ENCODE peak calls at places on chromosomes 3 and 15, in six cellular contexts. W is progenitor cell of endocrine pancreas; O is fibroblast of mammary gland; H is activated T-cell treated with anti-CD3 and anti-CD28 coated beads, Interleukin-2, amount 50 U/mL, for 48 hours; C is lung; N is effector CD4-positive, alpha-beta T cell. M is an unnamed sample.

GRCh38 chr3:25662921-25663320 is 1.8 kb downstream of the TOP2B start:
- DNase-seq in C (no peak), N (no peak), O (no peak), H (no peak), W (no peak), M (no peak)

GRCh38 chr15:81480645-81481053 is 106.6 kb upstream of the TMC3 start:
- DNase-seq in H (peak; percentile 29), O (peak; percentile 59), N (peak; percentile 20), W (peak; percentile 19), C (no peak), M (peak; percentile 56)

GRCh38 chr15:33720952-33721351 is 247.3 kb upstream of the CHRM5 start:
- DNase-seq in H (no peak), C (no peak), N (no peak), O (peak; percentile 95), W (no peak), M (no peak)

GRCh38 chr3:196697270-196697669 is 14.8 kb downstream of the CEP19 start:
- DNase-seq in N (no peak), W (no peak), C (no peak), O (no peak), H (no peak), M (no peak)

GRCh38 chr3:13022348-13023250 is 50.6 kb downstream of the IQSEC1 start:
- DNase-seq in W (no peak), C (peak; percentile 51), O (peak; percentile 86), H (no peak), N (no peak), M (no peak)

GRCh38 chr3:37907906-37908305 is 46.2 kb downstream of the CTDSPL start:
- DNase-seq in N (no peak), C (no peak), O (no peak), H (no peak), W (no peak), M (no peak)

GRCh38 chr3:54653456-54654195 is 274.2 kb downstream of the LRTM1 start:
- DNase-seq in C (no peak), H (no peak), W (no peak), O (no peak), N (no peak), M (no peak)

GRCh38 chr3:18891641-18892040 is 256.7 kb upstream of the KCNH8 start:
- DNase-seq in W (no peak), H (no peak), C (no peak), N (no peak), O (no peak), M (no peak)

GRCh38 chr3:73592154-73592877 is 32.4 kb downstream of the PDZRN3 start:
- DNase-seq in O (no peak), N (no peak), W (no peak), H (no peak), C (no peak), M (no peak)

M was measured in prostate gland.